ENCODE peak calls at places on chromosomes 6 and 20, in nine cellular contexts. F, C, A, K, S, T, U, R and L are unnamed samples.

GRCh38 chr20:21074605-21075336 is 31.4 kb downstream of the LINC00237 start:
- DNase-seq in K (peak; percentile 28), F (no peak), U (no peak), S (no peak), R (peak; percentile 29), A (no peak), T (no peak), C (no peak), L (peak; percentile 1)

GRCh38 chr20:53915459-53916172 is 154.8 kb downstream of the BCAS1 start:
- DNase-seq in S (peak; percentile 100), A (peak; percentile 95), C (peak; percentile 93), T (peak; percentile 95), R (peak; percentile 70), K (peak; percentile 80), F (peak; percentile 84), U (peak; percentile 91), L (peak; percentile 96)

GRCh38 chr6:35980991-35981645 is 43.3 kb downstream of the SLC26A8 start:
- DNase-seq in K (no peak), F (no peak), C (no peak), R (no peak), U (no peak), S (no peak), A (no peak), T (no peak), L (no peak)

GRCh38 chr20:21520702-21521595 is 7.1 kb upstream of the NKX2-2 start:
- DNase-seq in K (peak; percentile 33), R (no peak), A (no peak), S (no peak), U (no peak), T (no peak), C (no peak), F (no peak), L (peak; percentile 4)

GRCh38 chr6:112222111-112222726 is 32.1 kb downstream of the LAMA4 start:
- DNase-seq in F (no peak), T (no peak), R (no peak), K (peak; percentile 94), C (no peak), A (no peak), U (peak; percentile 60), S (no peak), L (peak; percentile 76)

GRCh38 chr20:6632187-6632586 is 135.3 kb upstream of the BMP2 start:
- DNase-seq in S (no peak), A (no peak), R (no peak), C (no peak), K (peak; percentile 81), F (peak; percentile 25), T (peak; percentile 27), U (peak; percentile 42), L (peak; percentile 44)

GRCh38 chr6:33860706-33861474 is 57.1 kb upstream of the MLN start:
- DNase-seq in F (no peak), C (no peak), U (peak; percentile 44), S (peak; percentile 28), R (no peak), K (no peak), A (peak; percentile 29), T (no peak), L (peak; percentile 36)

GRCh38 chr6:119201486-119201885 is 123.0 kb upstream of the FAM184A start:
- DNase-seq in K (no peak), U (no peak), F (no peak), R (no peak), C (no peak), S (no peak), T (no peak), A (no peak), L (no peak)

GRCh38 chr20:57509665-57510237 is 15.2 kb downstream of the CTCFL start:
- DNase-seq in T (no peak), S (peak; percentile 61), K (no peak), U (peak; percentile 14), C (peak; percentile 33), A (no peak), F (peak; percentile 35), R (no peak), L (peak; percentile 16)

GRCh38 chr6:116531675-116532570 is 13.6 kb downstream of the TRAPPC3L start:
- DNase-seq in S (peak; percentile 64), R (peak; percentile 35), C (no peak), F (peak; percentile 66), A (no peak), K (peak; percentile 62), T (peak; percentile 26), U (peak; percentile 89), L (peak; percentile 87)

GRCh38 chr6:140789466-140789865 is 1343.3 kb upstream of the GJE1 start:
- DNase-seq in R (no peak), F (no peak), T (no peak), C (no peak), U (no peak), K (no peak), S (no peak), A (no peak), L (peak; percentile 35)

DNA sequence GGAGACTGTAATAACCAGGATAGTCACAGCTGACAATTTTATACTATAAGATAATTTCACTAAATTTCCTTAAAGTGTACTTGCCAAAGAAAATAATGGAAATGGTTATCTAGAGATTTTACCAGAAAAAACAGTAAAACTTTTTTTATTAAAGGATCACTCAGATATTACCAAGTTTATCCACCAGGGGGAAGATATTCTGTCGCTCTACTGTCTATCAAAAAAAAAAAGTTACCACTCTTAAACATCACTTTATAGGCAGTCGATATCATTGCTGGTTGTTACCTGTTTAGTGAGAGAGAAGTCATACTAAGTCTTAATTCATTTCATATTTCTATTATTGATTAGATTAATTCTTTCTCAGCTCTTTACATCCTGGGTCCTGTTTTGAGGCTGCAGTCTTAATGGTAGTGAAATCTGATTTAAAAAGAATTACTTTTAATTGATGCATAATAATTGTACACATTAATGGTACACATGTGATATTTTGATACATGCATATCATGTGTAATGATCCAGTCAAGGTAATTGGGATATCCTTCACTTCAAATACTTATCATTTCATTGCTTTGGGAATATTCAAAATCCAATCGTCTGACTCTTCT is 18.9 kb downstream of the L3MBTL3 start:
- DNase-seq in U (peak; percentile 23), R (no peak), K (no peak), C (no peak), T (no peak), A (no peak), S (no peak), F (no peak), L (no peak)
- TF ChIP-seq CTCF in U (peak; percentile 49), R (peak; percentile 27), K (peak; percentile 14), C (peak; percentile 26), T (peak; percentile 46), A (peak; percentile 35), S (peak; percentile 30), F (peak; percentile 3), L (peak; percentile 51)

GRCh38 chr20:32240220-32240619 is 32.5 kb downstream of the POFUT1 start:
- DNase-seq in K (no peak), A (no peak), T (no peak), C (no peak), U (no peak), R (no peak), S (no peak), F (no peak), L (no peak)
- H3K4me3 ChIP-seq in K (no peak overlapping the region), A (no peak overlapping the region), T (no peak overlapping the region), C (no peak overlapping the region), U (no peak overlapping the region), R (no peak overlapping the region), S (no peak overlapping the region), F (no peak overlapping the region), L (no peak overlapping the region)

DNA sequence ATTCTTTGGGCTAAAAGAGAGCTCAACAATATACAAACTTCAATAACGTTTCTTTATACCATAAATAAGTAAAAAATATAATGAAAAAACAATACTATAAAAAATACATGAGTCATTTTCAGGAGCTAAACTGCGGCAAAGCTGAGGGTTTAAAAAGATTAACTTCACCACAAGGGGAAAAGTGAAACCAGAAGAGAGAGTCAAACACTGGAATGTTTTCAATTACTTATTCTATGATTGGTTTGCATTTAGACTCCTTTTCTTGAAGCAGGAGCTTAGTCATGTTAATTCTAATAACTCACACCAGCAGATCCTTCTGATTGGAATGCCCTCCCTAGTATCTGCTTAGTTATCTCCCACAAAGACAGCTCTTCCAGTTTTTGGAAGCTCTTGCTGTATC is 627.3 kb downstream of the UTRN start:
- DNase-seq in C (no peak), F (no peak), A (no peak), K (peak; percentile 89), U (peak; percentile 38), T (no peak), R (no peak), S (no peak), L (peak; percentile 66)
- TF ChIP-seq CTCF in C (no peak), F (no peak), A (no peak), K (no peak), U (no peak), T (no peak), R (peak; percentile 12), S (no peak), L (peak; percentile 12)

GRCh38 chr6:53792973-53793317 is 1.9 kb upstream of the LRRC1 start:
- DNase-seq in C (no peak), T (no peak), K (no peak), S (no peak), U (no peak), R (no peak), A (no peak), F (no peak), L (no peak)
- H3K4me3 ChIP-seq in C (peak overlapping the region; percentile 75), T (peak overlapping the region; percentile 88), K (peak overlapping the region; percentile 87), S (peak overlapping the region; percentile 80), U (peak overlapping the region; percentile 80), R (peak overlapping the region; percentile 78), A (peak overlapping the region; percentile 79), F (peak overlapping the region; percentile 98), L (peak overlapping the region; percentile 78)

DNA sequence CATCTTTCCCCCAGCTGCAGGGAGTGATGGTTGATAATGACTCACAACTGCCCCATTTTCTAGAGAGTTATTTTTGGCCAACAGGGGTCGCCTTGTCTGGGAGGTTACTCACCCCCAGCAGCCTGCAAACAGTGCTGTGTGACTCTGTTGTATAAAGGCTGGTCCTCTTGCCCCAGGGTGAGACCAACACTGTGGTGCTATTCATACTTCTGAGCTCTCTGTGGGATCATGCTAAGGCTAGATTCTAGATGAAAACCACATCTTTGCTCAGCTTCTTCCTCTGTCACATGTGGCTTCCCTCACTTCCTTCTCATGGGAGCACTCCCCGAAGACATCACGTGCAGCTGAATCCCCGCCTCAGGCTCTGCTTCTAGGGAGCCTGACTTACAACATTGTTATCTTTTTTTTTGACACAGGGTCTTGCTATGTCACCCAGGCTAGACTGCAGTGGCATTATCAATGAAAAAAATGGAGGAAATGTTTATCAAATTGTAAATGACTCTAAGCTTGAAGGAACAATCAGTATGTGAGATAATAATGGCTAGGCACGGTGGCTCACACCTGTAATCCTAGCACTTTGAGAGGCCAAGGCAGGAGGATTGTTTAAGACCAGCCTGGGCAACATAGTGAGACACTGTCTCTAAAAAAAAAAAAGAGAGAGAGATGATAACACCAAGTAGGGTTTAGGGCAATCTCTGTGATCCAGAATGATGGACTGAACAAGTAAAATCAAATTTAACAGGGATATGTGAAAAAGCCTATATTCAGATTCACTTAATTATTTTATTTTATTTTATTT is 55.7 kb upstream of the SLC23A2 start:
- DNase-seq in T (peak; percentile 39), F (peak; percentile 69), U (peak; percentile 40), C (no peak), R (no peak), S (peak; percentile 56), A (no peak), K (peak; percentile 15), L (peak; percentile 36)
- TF ChIP-seq CTCF in T (peak; percentile 28), F (peak; percentile 83), U (peak; percentile 47), C (no peak), R (peak; percentile 45), S (peak; percentile 27), A (no peak), K (peak; percentile 35), L (peak; percentile 63)

GRCh38 chr20:25213566-25214415 is 18.3 kb downstream of the ENTPD6 start:
- DNase-seq in R (no peak), C (no peak), F (no peak), S (no peak), U (no peak), T (no peak), K (no peak), A (no peak), L (no peak)
- H3K4me3 ChIP-seq in R (no peak overlapping the region), C (no peak overlapping the region), F (no peak overlapping the region), S (no peak overlapping the region), U (no peak overlapping the region), T (no peak overlapping the region), K (no peak overlapping the region), A (no peak overlapping the region), L (no peak overlapping the region)

GRCh38 chr6:11700118-11700718 is 78.4 kb downstream of the ADTRP start:
- DNase-seq in S (no peak), F (peak; percentile 56), R (no peak), U (peak; percentile 80), K (peak; percentile 58), A (no peak), C (no peak), T (no peak), L (peak; percentile 78)
- TF ChIP-seq CTCF in S (peak; percentile 36), F (peak; percentile 40), R (peak; percentile 29), U (peak; percentile 52), K (no peak), A (peak; percentile 52), C (peak; percentile 21), T (peak; percentile 63), L (peak; percentile 44)